ENCODE peak calls at places on chromosome 6, in six cellular contexts. One of them, this sample, is unnamed.

GRCh38 chr6:63636516-63636968 is 940 bp downstream of the PHF3 start:
- DNase-seq in NCI-H2171: peak
- DNase-seq in neural crest cell: peak
- DNase-seq in stimulated activated CD8-positive, alpha-beta memory T cell treated with anti-CD3 and anti-CD28 coated beads, Interleukin-12 subunit alpha, Interleukin-12 subunit beta, amount 100 ng/mL, for 4 hours: peak
- DNase-seq in fibroblast of mammary gland: peak
- DNase-seq in T-helper 9 cell: peak
- DNase-seq in this sample: peak

GRCh38 chr6:39669117-39669690 is 56.0 kb downstream of the KIF6 start:
- DNase-seq in T-helper 9 cell: no peak
- DNase-seq in neural crest cell: no peak
- DNase-seq in fibroblast of mammary gland: no peak
- DNase-seq in stimulated activated CD8-positive, alpha-beta memory T cell treated with anti-CD3 and anti-CD28 coated beads, Interleukin-12 subunit alpha, Interleukin-12 subunit beta, amount 100 ng/mL, for 4 hours: no peak
- DNase-seq in NCI-H2171: no peak
- DNase-seq in this sample: no peak

GRCh38 chr6:78578430-78578829 is 288.9 kb upstream of the IRAK1BP1 start:
- DNase-seq in T-helper 9 cell: no peak
- DNase-seq in neural crest cell: no peak
- DNase-seq in NCI-H2171: no peak
- DNase-seq in stimulated activated CD8-positive, alpha-beta memory T cell treated with anti-CD3 and anti-CD28 coated beads, Interleukin-12 subunit alpha, Interleukin-12 subunit beta, amount 100 ng/mL, for 4 hours: no peak
- DNase-seq in fibroblast of mammary gland: no peak
- DNase-seq in this sample: no peak

GRCh38 chr6:41344865-41345264 is 9.5 kb downstream of the NCR2 start:
- DNase-seq in stimulated activated CD8-positive, alpha-beta memory T cell treated with anti-CD3 and anti-CD28 coated beads, Interleukin-12 subunit alpha, Interleukin-12 subunit beta, amount 100 ng/mL, for 4 hours: no peak
- DNase-seq in fibroblast of mammary gland: no peak
- DNase-seq in NCI-H2171: no peak
- DNase-seq in neural crest cell: no peak
- DNase-seq in T-helper 9 cell: no peak
- DNase-seq in this sample: no peak

GRCh38 chr6:38194589-38194988 is 375.1 kb downstream of the ZFAND3 start:
- DNase-seq in neural crest cell: no peak
- DNase-seq in fibroblast of mammary gland: no peak
- DNase-seq in stimulated activated CD8-positive, alpha-beta memory T cell treated with anti-CD3 and anti-CD28 coated beads, Interleukin-12 subunit alpha, Interleukin-12 subunit beta, amount 100 ng/mL, for 4 hours: no peak
- DNase-seq in T-helper 9 cell: no peak
- DNase-seq in NCI-H2171: no peak
- DNase-seq in this sample: no peak

GRCh38 chr6:138656278-138656803 is 117.2 kb upstream of the CCDC28A start:
- DNase-seq in fibroblast of mammary gland: no peak
- DNase-seq in T-helper 9 cell: no peak
- DNase-seq in NCI-H2171: no peak
- DNase-seq in stimulated activated CD8-positive, alpha-beta memory T cell treated with anti-CD3 and anti-CD28 coated beads, Interleukin-12 subunit alpha, Interleukin-12 subunit beta, amount 100 ng/mL, for 4 hours: no peak
- DNase-seq in neural crest cell: no peak
- DNase-seq in this sample: no peak

GRCh38 chr6:14324042-14324441 is 206.5 kb downstream of the CD83 start:
- DNase-seq in stimulated activated CD8-positive, alpha-beta memory T cell treated with anti-CD3 and anti-CD28 coated beads, Interleukin-12 subunit alpha, Interleukin-12 subunit beta, amount 100 ng/mL, for 4 hours: no peak
- DNase-seq in fibroblast of mammary gland: no peak
- DNase-seq in T-helper 9 cell: no peak
- DNase-seq in NCI-H2171: no peak
- DNase-seq in neural crest cell: no peak
- DNase-seq in this sample: no peak

GRCh38 chr6:170243791-170244291 is 47.0 kb downstream of the DLL1 start:
- DNase-seq in NCI-H2171: peak
- DNase-seq in stimulated activated CD8-positive, alpha-beta memory T cell treated with anti-CD3 and anti-CD28 coated beads, Interleukin-12 subunit alpha, Interleukin-12 subunit beta, amount 100 ng/mL, for 4 hours: no peak
- DNase-seq in neural crest cell: no peak
- DNase-seq in fibroblast of mammary gland: peak
- DNase-seq in T-helper 9 cell: no peak
- DNase-seq in this sample: no peak

GRCh38 chr6:116413357-116413756 is 42.6 kb downstream of the DSE start:
- DNase-seq in fibroblast of mammary gland: no peak
- DNase-seq in neural crest cell: no peak
- DNase-seq in T-helper 9 cell: no peak
- DNase-seq in stimulated activated CD8-positive, alpha-beta memory T cell treated with anti-CD3 and anti-CD28 coated beads, Interleukin-12 subunit alpha, Interleukin-12 subunit beta, amount 100 ng/mL, for 4 hours: no peak
- DNase-seq in NCI-H2171: no peak
- DNase-seq in this sample: no peak

GRCh38 chr6:3706547-3707467 is 44.7 kb downstream of the PXDC1 start:
- DNase-seq in neural crest cell: no peak
- DNase-seq in NCI-H2171: no peak
- DNase-seq in fibroblast of mammary gland: peak
- DNase-seq in stimulated activated CD8-positive, alpha-beta memory T cell treated with anti-CD3 and anti-CD28 coated beads, Interleukin-12 subunit alpha, Interleukin-12 subunit beta, amount 100 ng/mL, for 4 hours: no peak
- DNase-seq in T-helper 9 cell: no peak
- DNase-seq in this sample: no peak

GRCh38 chr6:43826739-43827138 is 56.7 kb downstream of the VEGFA start:
- DNase-seq in fibroblast of mammary gland: no peak
- DNase-seq in neural crest cell: no peak
- DNase-seq in stimulated activated CD8-positive, alpha-beta memory T cell treated with anti-CD3 and anti-CD28 coated beads, Interleukin-12 subunit alpha, Interleukin-12 subunit beta, amount 100 ng/mL, for 4 hours: no peak
- DNase-seq in NCI-H2171: no peak
- DNase-seq in T-helper 9 cell: no peak
- DNase-seq in this sample: no peak

GRCh38 chr6:5541751-5542432 is 280.6 kb downstream of the FARS2 start:
- DNase-seq in T-helper 9 cell: no peak
- DNase-seq in stimulated activated CD8-positive, alpha-beta memory T cell treated with anti-CD3 and anti-CD28 coated beads, Interleukin-12 subunit alpha, Interleukin-12 subunit beta, amount 100 ng/mL, for 4 hours: no peak
- DNase-seq in neural crest cell: no peak
- DNase-seq in fibroblast of mammary gland: peak
- DNase-seq in NCI-H2171: no peak
- DNase-seq in this sample: no peak

GRCh38 chr6:27205375-27206278 is 41.9 kb upstream of the PRSS16 start:
- DNase-seq in fibroblast of mammary gland: peak
- DNase-seq in neural crest cell: no peak
- DNase-seq in T-helper 9 cell: no peak
- DNase-seq in NCI-H2171: no peak
- DNase-seq in stimulated activated CD8-positive, alpha-beta memory T cell treated with anti-CD3 and anti-CD28 coated beads, Interleukin-12 subunit alpha, Interleukin-12 subunit beta, amount 100 ng/mL, for 4 hours: peak
- DNase-seq in this sample: no peak

GRCh38 chr6:22437665-22438064 is 131.7 kb upstream of the HDGFL1 start:
- DNase-seq in neural crest cell: no peak
- DNase-seq in T-helper 9 cell: no peak
- DNase-seq in stimulated activated CD8-positive, alpha-beta memory T cell treated with anti-CD3 and anti-CD28 coated beads, Interleukin-12 subunit alpha, Interleukin-12 subunit beta, amount 100 ng/mL, for 4 hours: no peak
- DNase-seq in NCI-H2171: no peak
- DNase-seq in fibroblast of mammary gland: peak
- DNase-seq in this sample: no peak

GRCh38 chr6:16544006-16544405 is 217.3 kb downstream of the ATXN1 start:
- DNase-seq in T-helper 9 cell: no peak
- DNase-seq in neural crest cell: peak
- DNase-seq in stimulated activated CD8-positive, alpha-beta memory T cell treated with anti-CD3 and anti-CD28 coated beads, Interleukin-12 subunit alpha, Interleukin-12 subunit beta, amount 100 ng/mL, for 4 hours: no peak
- DNase-seq in fibroblast of mammary gland: peak
- DNase-seq in NCI-H2171: no peak
- DNase-seq in this sample: peak

GRCh38 chr6:119273799-119274595 is 75.6 kb downstream of the MAN1A1 start:
- DNase-seq in T-helper 9 cell: no peak
- DNase-seq in NCI-H2171: no peak
- DNase-seq in neural crest cell: no peak
- DNase-seq in stimulated activated CD8-positive, alpha-beta memory T cell treated with anti-CD3 and anti-CD28 coated beads, Interleukin-12 subunit alpha, Interleukin-12 subunit beta, amount 100 ng/mL, for 4 hours: no peak
- DNase-seq in fibroblast of mammary gland: peak
- DNase-seq in this sample: no peak

GRCh38 chr6:50128420-50129005 is 78.8 kb upstream of the DEFB112 start:
- DNase-seq in NCI-H2171: no peak
- DNase-seq in fibroblast of mammary gland: peak
- DNase-seq in neural crest cell: no peak
- DNase-seq in stimulated activated CD8-positive, alpha-beta memory T cell treated with anti-CD3 and anti-CD28 coated beads, Interleukin-12 subunit alpha, Interleukin-12 subunit beta, amount 100 ng/mL, for 4 hours: no peak
- DNase-seq in T-helper 9 cell: no peak
- DNase-seq in this sample: no peak

GRCh38 chr6:151130329-151130728 is 109.4 kb upstream of the AKAP12 start:
- DNase-seq in fibroblast of mammary gland: no peak
- DNase-seq in NCI-H2171: no peak
- DNase-seq in stimulated activated CD8-positive, alpha-beta memory T cell treated with anti-CD3 and anti-CD28 coated beads, Interleukin-12 subunit alpha, Interleukin-12 subunit beta, amount 100 ng/mL, for 4 hours: no peak
- DNase-seq in neural crest cell: no peak
- DNase-seq in T-helper 9 cell: no peak
- DNase-seq in this sample: no peak

This sample was measured in endothelial cell.